ENCODE peak calls at places on chromosomes 2 and 18, in five cellular contexts. U is stimulated activated CD8-positive, alpha-beta memory T cell treated with anti-CD3 and anti-CD28 coated beads, Interleukin-7, amount 100 ng/mL, for 4 hours; L is thoracic aorta; G is GM12864; J is dermis blood vessel endothelial cell. M is an unnamed sample.

GRCh38 chr2:46377287-46377605 is 80.0 kb downstream of the EPAS1 start:
- DNase-seq in U (no peak), L (no peak), G (no peak), J (no peak), M (no peak)

GRCh38 chr18:13541621-13542519 is 184.5 kb downstream of the FAM210A start:
- DNase-seq in U (no peak), L (no peak), G (no peak), J (no peak), M (no peak)

GRCh38 chr2:174634130-174635014 is 36.8 kb upstream of the WIPF1 start:
- DNase-seq in U (no peak), L (no peak), G (peak), J (peak), M (no peak)

GRCh38 chr2:200913654-200914053 is 24.5 kb downstream of the NIF3L1 start:
- DNase-seq in U (no peak), L (no peak), G (no peak), J (peak), M (no peak)

GRCh38 chr2:9057939-9058761 is 54.7 kb upstream of the MBOAT2 start:
- DNase-seq in U (no peak), L (no peak), G (no peak), J (no peak), M (peak)

GRCh38 chr18:23703057-23703986 is 14.1 kb downstream of the LAMA3 start:
- DNase-seq in U (no peak), L (no peak), G (no peak), J (peak), M (peak)

GRCh38 chr2:10221443-10221842 is 81.3 kb upstream of the HPCAL1 start:
- DNase-seq in U (no peak), L (no peak), G (no peak), J (no peak), M (no peak)

GRCh38 chr2:218284106-218284811 is 8.0 kb downstream of the TMBIM1 start:
- DNase-seq in U (peak), L (no peak), G (peak), J (peak), M (peak)

GRCh38 chr2:170123593-170123992 is 54.4 kb upstream of the MYO3B start:
- DNase-seq in U (no peak), L (no peak), G (no peak), J (peak), M (peak)

GRCh38 chr2:1517786-1518500 is 104.7 kb downstream of the TPO start:
- DNase-seq in U (no peak), L (no peak), G (no peak), J (no peak), M (no peak)

GRCh38 chr2:46925444-46926351 is 10.1 kb upstream of the MCFD2 start:
- DNase-seq in U (no peak), L (no peak), G (no peak), J (no peak), M (no peak)

GRCh38 chr18:50849448-50849847 is 29.5 kb upstream of the ME2 start:
- DNase-seq in U (no peak), L (no peak), G (no peak), J (no peak), M (no peak)

GRCh38 chr2:157258520-157259326 is 1.2 kb downstream of the GALNT5 start:
- DNase-seq in U (no peak), L (no peak), G (no peak), J (no peak), M (no peak)

GRCh38 chr2:84782717-84783442 is 98.0 kb downstream of the TRABD2A start:
- DNase-seq in U (peak), L (no peak), G (no peak), J (no peak), M (no peak)

GRCh38 chr2:215841175-215841816 is 172.1 kb downstream of the MREG start:
- DNase-seq in U (no peak), L (no peak), G (no peak), J (peak), M (peak)

GRCh38 chr2:103664690-103665089 is 902.9 kb downstream of the TMEM182 start:
- DNase-seq in U (no peak), L (no peak), G (no peak), J (no peak), M (no peak)

GRCh38 chr2:127313359-127313758 is 19.4 kb upstream of the ERCC3 start:
- DNase-seq in U (no peak), L (no peak), G (peak), J (no peak), M (no peak)

M was measured in cardiac muscle cell.